ENCODE peak calls at places on chromosomes 3 and 15, in seven cellular contexts. Y, M, N, F, L, Z and U are unnamed samples.

GRCh38 chr15:74950078-74951000 is 6.2 kb downstream of the RPP25 start:
- DNase-seq in Y (peak; percentile 73), M (peak; percentile 82), N (peak; percentile 77), F (peak; percentile 64), L (peak; percentile 86), Z (peak; percentile 58), U (no peak)

GRCh38 chr15:64842099-64842940 is 605 bp downstream of the PLEKHO2 start:
- DNase-seq in Y (peak; percentile 54), M (no peak), N (no peak), F (no peak), L (peak; percentile 41), Z (no peak), U (no peak)

GRCh38 chr3:11553436-11554235 is 90.1 kb downstream of the VGLL4 start:
- DNase-seq in Y (no peak), M (no peak), N (no peak), F (no peak), L (no peak), Z (no peak), U (no peak)

GRCh38 chr3:184761120-184761841 is 49.4 kb upstream of the MAGEF1 start:
- DNase-seq in Y (no peak), M (no peak), N (no peak), F (no peak), L (no peak), Z (no peak), U (no peak)

GRCh38 chr3:170953736-170954135 is 45.3 kb upstream of the EIF5A2 start:
- DNase-seq in Y (no peak), M (peak; percentile 49), N (no peak), F (no peak), L (no peak), Z (no peak), U (no peak)

GRCh38 chr3:125443923-125444322 is 68.8 kb upstream of the ZNF148 start:
- DNase-seq in Y (peak; percentile 76), M (no peak), N (no peak), F (no peak), L (no peak), Z (no peak), U (no peak)

GRCh38 chr3:64074895-64075679 is 51.8 kb upstream of the PSMD6 start:
- DNase-seq in Y (no peak), M (no peak), N (no peak), F (no peak), L (no peak), Z (no peak), U (no peak)

GRCh38 chr3:53591646-53592045 is 97.2 kb downstream of the CACNA1D start:
- DNase-seq in Y (no peak), M (no peak), N (no peak), F (no peak), L (no peak), Z (no peak), U (no peak)